ENCODE peak calls at places on chromosomes 4 and X, in five cellular contexts. V is cardiac muscle cell; G is effector memory CD4-positive, alpha-beta T cell; Y is neural progenitor cell; C is tibial nerve. J is an unnamed sample.
A peak's percentile ranks its signal among the peaks of the same experiment; 100 is the strongest.

GRCh38 chr4:166324321-166324720 is 451.3 kb downstream of the TLL1 start:
- DNase-seq in G (no peak), C (no peak), Y (peak; percentile 54), V (peak; percentile 16), J (no peak)

GRCh38 chr4:5956285-5957021 is 61.8 kb downstream of the C4orf50 start:
- DNase-seq in V (no peak), C (no peak), Y (peak; percentile 78), G (no peak), J (no peak)

GRCh38 chr4:155571184-155571944 is 95.3 kb upstream of the GUCY1A1 start:
- DNase-seq in V (peak; percentile 59), C (no peak), Y (peak; percentile 11), G (no peak), J (no peak)

GRCh38 chrX:105872921-105873320 is 50.6 kb downstream of the NRK start:
- DNase-seq in V (peak; percentile 30), G (no peak), C (no peak), Y (no peak), J (no peak)

GRCh38 chrX:140799216-140799615 is 89.7 kb downstream of the LINC00632 start:
- DNase-seq in C (no peak), V (no peak), G (no peak), Y (no peak), J (no peak)

GRCh38 chr4:26116057-26116456 is 202.0 kb downstream of the SMIM20 start:
- DNase-seq in V (no peak), C (no peak), G (no peak), Y (no peak), J (no peak)

GRCh38 chr4:6221851-6222760 is 21.8 kb upstream of the JAKMIP1 start:
- DNase-seq in V (peak; percentile 30), C (no peak), Y (peak; percentile 92), G (no peak), J (no peak)

GRCh38 chr4:10157478-10158354 is 41.1 kb upstream of the WDR1 start:
- DNase-seq in G (peak; percentile 6), V (peak; percentile 93), C (peak; percentile 17), Y (peak; percentile 81), J (peak; percentile 58)

GRCh38 chrX:43559643-43560042 is 96.5 kb upstream of the MAOA start:
- DNase-seq in C (no peak), V (peak; percentile 61), G (no peak), Y (peak; percentile 77), J (peak; percentile 41)

GRCh38 chrX:47358387-47359065 is 11.9 kb upstream of the ZNF157 start:
- DNase-seq in V (no peak), G (no peak), Y (no peak), C (no peak), J (no peak)

GRCh38 chrX:16934212-16934611 is 12.2 kb upstream of the REPS2 start:
- DNase-seq in Y (no peak), G (no peak), V (no peak), C (no peak), J (no peak)

GRCh38 chr4:145279122-145279960 is 99.0 kb upstream of the OTUD4 start:
- DNase-seq in Y (no peak), C (no peak), G (no peak), V (peak; percentile 78), J (no peak)

GRCh38 chrX:9940397-9940796 is 26.8 kb upstream of the CLDN34 start:
- DNase-seq in G (no peak), Y (no peak), C (no peak), V (peak; percentile 41), J (no peak)

GRCh38 chr4:125750827-125751466 is 436.2 kb downstream of the FAT4 start:
- DNase-seq in C (no peak), G (no peak), V (peak; percentile 85), Y (peak; percentile 70), J (no peak)

GRCh38 chrX:48498374-48498809 is 10.4 kb upstream of the PORCN start:
- DNase-seq in G (no peak), Y (no peak), C (no peak), V (peak; percentile 56), J (no peak)

GRCh38 chrX:1009771-1010170 is 202.7 kb downstream of the CRLF2 start:
- DNase-seq in C (no peak), V (no peak), G (no peak), Y (no peak), J (no peak)

GRCh38 chr4:147103403-147103946 is 157.8 kb upstream of the TTC29 start:
- DNase-seq in Y (no peak), V (peak; percentile 90), C (peak; percentile 45), G (no peak), J (no peak)

GRCh38 chr4:3412257-3413020 is 29.3 kb upstream of the HGFAC start:
- DNase-seq in Y (no peak), G (no peak), C (peak; percentile 11), V (no peak), J (no peak)

GRCh38 chr4:183968931-183969330 is 63.8 kb downstream of the STOX2 start:
- DNase-seq in G (no peak), V (no peak), C (no peak), Y (no peak), J (no peak)

GRCh38 chr4:139030614-139031235 is 15.1 kb downstream of the NOCT start:
- DNase-seq in Y (peak; percentile 89), V (peak; percentile 89), C (peak; percentile 59), G (peak; percentile 38), J (peak; percentile 69)

GRCh38 chr4:30769093-30769492 is 48.9 kb downstream of the PCDH7 start:
- DNase-seq in G (no peak), V (no peak), Y (peak; percentile 10), C (no peak), J (no peak)

GRCh38 chr4:48178931-48179330 is 44.9 kb upstream of the TXK start:
- DNase-seq in Y (no peak), V (no peak), G (no peak), C (no peak), J (no peak)

GRCh38 chrX:30888526-30889146 is 418 bp downstream of the TAB3 start:
- DNase-seq in C (no peak), Y (no peak), V (peak; percentile 14), G (peak; percentile 4), J (no peak)

GRCh38 chr4:15197005-15197404 is 194.7 kb downstream of the CPEB2 start:
- DNase-seq in V (peak; percentile 64), Y (peak; percentile 45), C (no peak), G (no peak), J (no peak)

GRCh38 chr4:83490876-83491450 is 6.1 kb upstream of the ABRAXAS1 start:
- DNase-seq in G (no peak), C (no peak), V (peak; percentile 48), Y (peak; percentile 42), J (no peak)

GRCh38 chr4:69713593-69713992 is 46.8 kb downstream of the SULT1B1 start:
- DNase-seq in C (peak; percentile 15), Y (no peak), V (peak; percentile 85), G (no peak), J (no peak)

GRCh38 chr4:158812133-158812532 is 43.3 kb downstream of the FNIP2 start:
- DNase-seq in Y (no peak), V (no peak), G (no peak), C (no peak), J (no peak)

GRCh38 chr4:158811216-158811540 is 42.4 kb downstream of the FNIP2 start:
- DNase-seq in Y (no peak), V (no peak), C (no peak), G (no peak), J (no peak)

GRCh38 chr4:158811704-158812103 is 42.9 kb downstream of the FNIP2 start:
- DNase-seq in C (no peak), G (no peak), V (no peak), Y (no peak), J (no peak)

GRCh38 chr4:158813113-158813512 is 44.3 kb downstream of the FNIP2 start:
- DNase-seq in Y (no peak), C (no peak), V (no peak), G (no peak), J (no peak)

DNA sequence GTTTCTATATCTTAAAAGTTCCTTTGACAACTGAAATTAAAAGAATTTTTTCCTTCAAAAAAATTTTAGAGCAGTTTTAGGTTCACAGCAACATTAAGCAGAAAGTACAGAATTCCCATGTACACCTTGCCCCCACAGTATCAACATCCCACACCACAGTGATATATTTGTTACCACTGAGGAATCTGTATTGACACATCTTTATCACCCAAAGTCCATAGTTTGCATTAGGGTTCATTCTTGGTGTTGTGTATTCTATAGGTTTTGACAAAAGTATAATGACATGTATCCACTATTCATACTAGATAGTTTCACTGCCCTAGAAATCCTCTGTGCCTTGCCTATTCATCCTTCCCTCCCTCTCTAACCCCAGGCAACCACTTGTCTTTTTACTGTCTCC is 43.7 kb downstream of the FNIP2 start:
- DNase-seq in Y (no peak), G (no peak), C (no peak), V (no peak), J (no peak)
- H3K4me1 ChIP-seq in Y (no peaks in the 10 kb centered on the region), G (peaks cover 15% of the 10 kb centered on the region), C (peaks cover 18% of the 10 kb centered on the region), V (peaks cover 57% of the 10 kb centered on the region), J (peaks cover 39% of the 10 kb centered on the region)

DNA sequence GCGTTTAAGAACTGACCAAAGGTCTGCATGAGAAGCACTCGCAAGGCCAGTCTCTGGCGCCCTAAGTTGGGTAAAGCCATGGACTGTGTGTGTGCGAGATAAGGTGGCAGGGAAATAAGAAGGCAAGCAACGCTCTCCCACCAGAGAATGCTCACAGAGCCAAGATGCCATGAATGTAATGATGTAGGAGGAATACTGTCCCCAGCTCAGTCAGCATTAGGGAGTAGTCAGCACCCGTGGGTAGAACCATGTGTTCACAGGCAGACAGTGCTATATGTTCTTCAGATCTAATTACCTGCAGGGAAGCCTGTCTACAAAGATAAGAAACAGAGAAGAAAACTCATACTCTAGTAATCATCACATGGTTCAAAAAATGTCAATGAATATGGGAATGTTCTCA is 68.8 kb downstream of the SEC24D start:
- DNase-seq in G (no peak), Y (no peak), C (no peak), V (no peak), J (no peak)
- H3K4me1 ChIP-seq in G (no peaks in the 10 kb centered on the region), Y (no peaks in the 10 kb centered on the region), C (peaks cover 22% of the 10 kb centered on the region), V (peaks cover 35% of the 10 kb centered on the region), J (peaks cover 23% of the 10 kb centered on the region)

GRCh38 chr4:1721003-1721665 is at the start of the genes TACC3 and TMEM129:
- DNase-seq in C (peak; percentile 79), G (peak; percentile 95), Y (peak; percentile 98), V (peak; percentile 94), J (peak; percentile 96)
- H3K4me1 ChIP-seq in C (peaks cover 20% of the 10 kb centered on the region), G (peaks cover 43% of the 10 kb centered on the region), Y (peaks cover 21% of the 10 kb centered on the region), V (peaks cover 11% of the 10 kb centered on the region), J (peaks cover 4% of the 10 kb centered on the region)

GRCh38 chr4:87530868-87531267 is 1.7 kb upstream of the SPARCL1 start:
- DNase-seq in V (peak; percentile 95), Y (no peak), C (peak; percentile 62), G (no peak), J (peak; percentile 59)
- H3K4me1 ChIP-seq in V (peaks cover 10% of the 10 kb centered on the region), Y (peaks cover 28% of the 10 kb centered on the region), C (peaks cover 6% of the 10 kb centered on the region), G (no peaks in the 10 kb centered on the region), J (peaks cover 2% of the 10 kb centered on the region)

GRCh38 chr4:76200771-76201224 is 12.8 kb downstream of the SCARB2 start:
- DNase-seq in V (no peak), Y (no peak), G (no peak), C (no peak), J (peak; percentile 53)

GRCh38 chr4:76208005-76208765 is 5.4 kb downstream of the SCARB2 start:
- DNase-seq in Y (no peak), G (no peak), V (peak; percentile 94), C (peak; percentile 71), J (peak; percentile 74)

GRCh38 chr4:76203541-76203940 is 10.1 kb downstream of the SCARB2 start:
- DNase-seq in G (no peak), C (no peak), Y (no peak), V (no peak), J (no peak)

GRCh38 chr4:76206222-76206942 is 7.2 kb downstream of the SCARB2 start:
- DNase-seq in C (no peak), Y (no peak), V (no peak), G (no peak), J (no peak)

GRCh38 chr4:76204936-76205335 is 8.7 kb downstream of the SCARB2 start:
- DNase-seq in G (no peak), Y (no peak), C (no peak), V (no peak), J (no peak)
- H3K4me1 ChIP-seq in G (peaks cover under 1% of the 10 kb centered on the region), Y (peaks cover 12% of the 10 kb centered on the region), C (peaks cover 77% of the 10 kb centered on the region), V (peaks cover 14% of the 10 kb centered on the region), J (peaks cover 22% of the 10 kb centered on the region)

J was measured in lung.